ENCODE peak calls at places on chromosomes 13 and 19, in ten cellular contexts. D is lung; B is PC-3; E is NCI-H510A treated with DMSO at 0.1 percent for 48 hours; K is C1 segment of cervical spinal cord; S is stimulated activated CD4-positive, alpha-beta T cell treated with anti-CD3 and anti-CD28 coated beads, Interleukin-1b, Interleukin-23, amount 100 ng/mL, for 24 hours; R is hypothalamus; A is AG04449; H is lung microvascular endothelial cell; N is amygdala. I is an unnamed sample.

GRCh38 chr19:14473073-14473790 is 1.9 kb downstream of the PTGER1 start:
- DNase-seq in D (no peak), B (no peak), E (no peak), K (no peak), S (no peak), R (no peak), A (no peak), H (peak; percentile 31), N (no peak), I (peak; percentile 29)

GRCh38 chr13:109840201-109840892 is 54.0 kb upstream of the IRS2 start:
- DNase-seq in D (no peak), B (peak; percentile 77), E (no peak), K (no peak), S (peak; percentile 11), R (no peak), A (no peak), H (no peak), N (no peak), I (no peak)

GRCh38 chr13:50672025-50672424 is 171.5 kb downstream of the DLEU7 start:
- DNase-seq in D (no peak), B (peak; percentile 44), E (no peak), K (no peak), S (no peak), R (no peak), A (no peak), H (no peak), N (no peak), I (no peak)

GRCh38 chr13:80562423-80562822 is 221.5 kb upstream of the SPRY2 start:
- DNase-seq in D (no peak), B (peak; percentile 5), E (peak; percentile 55), K (no peak), S (no peak), R (no peak), A (no peak), H (peak; percentile 24), N (no peak), I (no peak)

GRCh38 chr13:99403458-99403971 is 96.3 kb upstream of the GPR183 start:
- DNase-seq in D (no peak), B (no peak), E (no peak), K (no peak), S (no peak), R (no peak), A (no peak), H (no peak), N (no peak), I (no peak)

GRCh38 chr19:44142014-44142523 is 715 bp downstream of the ZNF234 start:
- DNase-seq in D (no peak), B (peak; percentile 3), E (no peak), K (no peak), S (no peak), R (no peak), A (no peak), H (peak; percentile 51), N (peak; percentile 3), I (peak; percentile 59)

GRCh38 chr19:28213476-28214082 is 999.4 kb downstream of the UQCRFS1 start:
- DNase-seq in D (no peak), B (no peak), E (no peak), K (no peak), S (no peak), R (no peak), A (no peak), H (no peak), N (no peak), I (no peak)

GRCh38 chr13:97015661-97016350 is 21.5 kb upstream of the OXGR1 start:
- DNase-seq in D (no peak), B (no peak), E (no peak), K (no peak), S (no peak), R (no peak), A (no peak), H (no peak), N (no peak), I (no peak)

GRCh38 chr19:17679526-17680234 is 8.5 kb downstream of the UNC13A start:
- DNase-seq in D (no peak), B (no peak), E (no peak), K (no peak), S (no peak), R (no peak), A (no peak), H (no peak), N (no peak), I (no peak)

GRCh38 chr19:7460562-7460966 is 28.3 kb downstream of the PEX11G start:
- DNase-seq in D (no peak), B (no peak), E (no peak), K (no peak), S (no peak), R (no peak), A (no peak), H (no peak), N (no peak), I (no peak)

GRCh38 chr13:75776550-75776949 is 140.4 kb downstream of the LMO7 start:
- DNase-seq in D (no peak), B (no peak), E (no peak), K (no peak), S (no peak), R (no peak), A (no peak), H (no peak), N (no peak), I (no peak)

GRCh38 chr19:2034729-2035589 is 16.1 kb downstream of the MKNK2 start:
- DNase-seq in D (peak; percentile 92), B (peak; percentile 75), E (no peak), K (no peak), S (peak; percentile 57), R (no peak), A (no peak), H (peak; percentile 66), N (no peak), I (peak; percentile 78)

GRCh38 chr13:36548129-36548528 is 115.8 kb downstream of the CCNA1 start:
- DNase-seq in D (no peak), B (no peak), E (no peak), K (no peak), S (no peak), R (no peak), A (no peak), H (no peak), N (no peak), I (no peak)

GRCh38 chr19:6239871-6240676 is 39.7 kb downstream of the MLLT1 start:
- DNase-seq in D (no peak), B (no peak), E (no peak), K (no peak), S (no peak), R (no peak), A (no peak), H (no peak), N (no peak), I (no peak)

GRCh38 chr19:47765522-47766358 is 12.8 kb upstream of the SELENOW start:
- DNase-seq in D (peak; percentile 63), B (peak; percentile 43), E (peak; percentile 24), K (peak; percentile 6), S (no peak), R (peak; percentile 29), A (no peak), H (peak; percentile 62), N (peak; percentile 48), I (peak; percentile 69)

GRCh38 chr13:26459276-26460131 is 98.0 kb upstream of the WASF3 start:
- DNase-seq in D (no peak), B (peak; percentile 61), E (no peak), K (no peak), S (no peak), R (no peak), A (no peak), H (no peak), N (no peak), I (peak; percentile 30)

GRCh38 chr19:3098141-3098514 is 4.0 kb downstream of the GNA11 start:
- DNase-seq in D (no peak), B (no peak), E (no peak), K (no peak), S (no peak), R (no peak), A (no peak), H (peak; percentile 71), N (no peak), I (no peak)

GRCh38 chr13:110993788-110994187 is 78.9 kb upstream of the ANKRD10 start:
- DNase-seq in D (no peak), B (no peak), E (no peak), K (no peak), S (no peak), R (no peak), A (no peak), H (no peak), N (no peak), I (no peak)

GRCh38 chr19:19106061-19106551 is 32.2 kb downstream of the TMEM161A start:
- DNase-seq in D (no peak), B (no peak), E (peak; percentile 77), K (no peak), S (no peak), R (no peak), A (no peak), H (no peak), N (no peak), I (no peak)

GRCh38 chr13:42653694-42654093 is 79.7 kb downstream of the TNFSF11 start:
- DNase-seq in D (no peak), B (no peak), E (no peak), K (no peak), S (no peak), R (no peak), A (no peak), H (no peak), N (no peak), I (no peak)

GRCh38 chr19:13762635-13763235 is 1.6 kb upstream of the MRI1 start:
- DNase-seq in D (no peak), B (no peak), E (no peak), K (no peak), S (no peak), R (no peak), A (no peak), H (no peak), N (no peak), I (no peak)

GRCh38 chr19:28886708-28887107 is 326.2 kb downstream of the UQCRFS1 start:
- DNase-seq in D (no peak), B (no peak), E (no peak), K (no peak), S (no peak), R (no peak), A (no peak), H (no peak), N (no peak), I (no peak)

GRCh38 chr13:114155320-114155719 is 22.9 kb upstream of the RASA3 start:
- DNase-seq in D (no peak), B (no peak), E (no peak), K (no peak), S (no peak), R (no peak), A (no peak), H (no peak), N (no peak), I (no peak)

GRCh38 chr19:19866599-19867248 is 1.0 kb downstream of the ZNF253 start:
- DNase-seq in D (peak; percentile 34), B (no peak), E (peak; percentile 17), K (no peak), S (peak; percentile 11), R (no peak), A (no peak), H (peak; percentile 14), N (no peak), I (peak; percentile 22)

GRCh38 chr13:107765724-107766436 is 449.5 kb downstream of the LIG4 start:
- DNase-seq in D (no peak), B (peak; percentile 47), E (peak; percentile 29), K (no peak), S (no peak), R (no peak), A (no peak), H (peak; percentile 37), N (no peak), I (no peak)

GRCh38 chr13:20191311-20191901 is 1.3 kb downstream of the GJB2 start:
- DNase-seq in D (no peak), B (peak; percentile 72), E (no peak), K (no peak), S (no peak), R (no peak), A (no peak), H (peak; percentile 30), N (no peak), I (no peak)

GRCh38 chr19:41876847-41877489 is at the start of gene CD79A:
- DNase-seq in D (no peak), B (no peak), E (no peak), K (no peak), S (no peak), R (no peak), A (no peak), H (no peak), N (no peak), I (no peak)

GRCh38 chr13:113930711-113931637 is 42.9 kb downstream of the C13orf46 start:
- DNase-seq in D (no peak), B (no peak), E (no peak), K (no peak), S (peak; percentile 16), R (no peak), A (no peak), H (no peak), N (no peak), I (no peak)